ENCODE peak calls at places on chromosomes 11 and 22, in six cellular contexts. I is GM23338, J is spleen, K is prostate gland, N is HCT116, F is GM12892. Y is an unnamed sample.

GRCh38 chr22:30605449-30606110 is 1.4 kb upstream of the TCN2 start:
- DNase-seq in I (peak), J (no peak), K (peak), N (peak), F (no peak), Y (no peak)

GRCh38 chr11:8832571-8833260 is 78.3 kb upstream of the AKIP1 start:
- DNase-seq in I (peak), J (no peak), K (no peak), N (no peak), F (peak), Y (peak)

GRCh38 chr11:120363436-120363835 is 27.2 kb downstream of the ARHGEF12 start:
- DNase-seq in I (no peak), J (no peak), K (no peak), N (no peak), F (no peak), Y (no peak)

GRCh38 chr11:78138694-78139421 is 568 bp downstream of the ALG8 start:
- DNase-seq in I (peak), J (no peak), K (no peak), N (peak), F (no peak), Y (no peak)

GRCh38 chr11:61173456-61173855 is 12.2 kb upstream of the VPS37C start:
- DNase-seq in I (no peak), J (no peak), K (no peak), N (no peak), F (no peak), Y (no peak)

GRCh38 chr11:69832561-69833413 is 13.6 kb upstream of the FGF3 start:
- DNase-seq in I (peak), J (peak), K (no peak), N (no peak), F (peak), Y (peak)

GRCh38 chr11:78649361-78650215 is 74.9 kb upstream of the NARS2 start:
- DNase-seq in I (no peak), J (no peak), K (no peak), N (no peak), F (no peak), Y (no peak)

GRCh38 chr11:78414321-78415051 is 3.1 kb downstream of the GAB2 start:
- DNase-seq in I (peak), J (no peak), K (no peak), N (no peak), F (no peak), Y (no peak)

GRCh38 chr22:27880778-27881394 is 38.2 kb downstream of the PITPNB start:
- DNase-seq in I (peak), J (no peak), K (peak), N (peak), F (no peak), Y (no peak)

GRCh38 chr11:94519478-94520084 is 7.3 kb downstream of the C11orf97 start:
- DNase-seq in I (peak), J (no peak), K (no peak), N (peak), F (no peak), Y (no peak)

GRCh38 chr11:111123463-111124398 is 121.8 kb upstream of the POU2AF2 start:
- DNase-seq in I (no peak), J (no peak), K (no peak), N (no peak), F (no peak), Y (no peak)

GRCh38 chr22:23837496-23837859 is 1.3 kb downstream of the DERL3 start:
- DNase-seq in I (no peak), J (peak), K (no peak), N (no peak), F (no peak), Y (no peak)

GRCh38 chr22:41382098-41382578 is 396 bp downstream of the TEF start:
- DNase-seq in I (peak), J (no peak), K (peak), N (no peak), F (peak), Y (peak)

GRCh38 chr11:120985718-120986569 is 38.0 kb upstream of the TBCEL start:
- DNase-seq in I (peak), J (peak), K (peak), N (no peak), F (peak), Y (no peak)

GRCh38 chr11:35583126-35583525 is 35.1 kb upstream of the FJX1 start:
- DNase-seq in I (no peak), J (no peak), K (no peak), N (no peak), F (no peak), Y (no peak)

GRCh38 chr11:120268686-120269085 is 28.7 kb downstream of the POU2F3 start:
- DNase-seq in I (no peak), J (no peak), K (no peak), N (no peak), F (no peak), Y (no peak)

GRCh38 chr11:12271826-12272366 is 105.5 kb upstream of the PARVA start:
- DNase-seq in I (no peak), J (no peak), K (no peak), N (no peak), F (no peak), Y (no peak)

GRCh38 chr11:43410394-43410793 is 51.7 kb downstream of the TTC17 start:
- DNase-seq in I (no peak), J (no peak), K (no peak), N (no peak), F (no peak), Y (no peak)

GRCh38 chr22:23237841-23238240 is 57.5 kb downstream of the BCR start:
- DNase-seq in I (no peak), J (no peak), K (no peak), N (no peak), F (no peak), Y (no peak)

GRCh38 chr11:19368726-19369364 is 128.1 kb upstream of the E2F8 start:
- DNase-seq in I (no peak), J (no peak), K (no peak), N (no peak), F (no peak), Y (no peak)

GRCh38 chr11:128451651-128452470 is 135.5 kb downstream of the ETS1 start:
- DNase-seq in I (peak), J (peak), K (no peak), N (no peak), F (no peak), Y (peak)

GRCh38 chr22:23305922-23306374 is 125.6 kb downstream of the BCR start:
- DNase-seq in I (no peak), J (peak), K (peak), N (no peak), F (no peak), Y (peak)

GRCh38 chr11:80443177-80443576 is 1002.3 kb upstream of the TENM4 start:
- DNase-seq in I (no peak), J (no peak), K (no peak), N (no peak), F (no peak), Y (no peak)

GRCh38 chr22:26553056-26553752 is 36.7 kb downstream of the TPST2 start:
- DNase-seq in I (no peak), J (no peak), K (no peak), N (no peak), F (no peak), Y (no peak)

GRCh38 chr22:32883131-32883530 is 81.6 kb downstream of the TIMP3 start:
- DNase-seq in I (no peak), J (no peak), K (no peak), N (no peak), F (no peak), Y (no peak)

GRCh38 chr11:15198284-15198683 is 83.6 kb downstream of the INSC start:
- DNase-seq in I (no peak), J (no peak), K (no peak), N (no peak), F (no peak), Y (no peak)

GRCh38 chr11:48001438-48002021 is 21.2 kb downstream of the PTPRJ start:
- DNase-seq in I (no peak), J (peak), K (peak), N (no peak), F (no peak), Y (no peak)

GRCh38 chr11:134644489-134645456 is 232.7 kb upstream of the B3GAT1 start:
- DNase-seq in I (no peak), J (peak), K (no peak), N (no peak), F (no peak), Y (no peak)

GRCh38 chr11:58024601-58025091 is 965 bp downstream of the OR9Q1 start:
- DNase-seq in I (no peak), J (no peak), K (peak), N (no peak), F (no peak), Y (no peak)

GRCh38 chr11:72821920-72822799 is 7.9 kb downstream of the ATG16L2 start:
- DNase-seq in I (peak), J (peak), K (peak), N (peak), F (peak), Y (peak)

GRCh38 chr11:86245369-86246292 is 1.1 kb downstream of the EED start:
- DNase-seq in I (peak), J (peak), K (no peak), N (no peak), F (no peak), Y (no peak)

GRCh38 chr11:79189604-79190003 is 251.2 kb downstream of the TENM4 start:
- DNase-seq in I (no peak), J (no peak), K (peak), N (no peak), F (no peak), Y (no peak)

GRCh38 chr11:134331565-134332188 is at the start of gene GLB1L2:
- DNase-seq in I (peak), J (peak), K (peak), N (peak), F (peak), Y (peak)

GRCh38 chr11:8382436-8383053 is 118.9 kb upstream of the LMO1 start:
- DNase-seq in I (no peak), J (no peak), K (no peak), N (no peak), F (no peak), Y (no peak)

GRCh38 chr22:49966041-49966715 is 5.6 kb downstream of the PIM3 start:
- DNase-seq in I (no peak), J (peak), K (no peak), N (no peak), F (no peak), Y (peak)

GRCh38 chr22:49965291-49966040 is 4.9 kb downstream of the PIM3 start:
- DNase-seq in I (no peak), J (peak), K (no peak), N (no peak), F (no peak), Y (peak)

GRCh38 chr22:49967333-49968241 is 7.0 kb downstream of the PIM3 start:
- DNase-seq in I (no peak), J (peak), K (peak), N (no peak), F (peak), Y (peak)

GRCh38 chr22:49968313-49968830 is 7.8 kb downstream of the PIM3 start:
- DNase-seq in I (no peak), J (peak), K (no peak), N (no peak), F (no peak), Y (peak)

DNA sequence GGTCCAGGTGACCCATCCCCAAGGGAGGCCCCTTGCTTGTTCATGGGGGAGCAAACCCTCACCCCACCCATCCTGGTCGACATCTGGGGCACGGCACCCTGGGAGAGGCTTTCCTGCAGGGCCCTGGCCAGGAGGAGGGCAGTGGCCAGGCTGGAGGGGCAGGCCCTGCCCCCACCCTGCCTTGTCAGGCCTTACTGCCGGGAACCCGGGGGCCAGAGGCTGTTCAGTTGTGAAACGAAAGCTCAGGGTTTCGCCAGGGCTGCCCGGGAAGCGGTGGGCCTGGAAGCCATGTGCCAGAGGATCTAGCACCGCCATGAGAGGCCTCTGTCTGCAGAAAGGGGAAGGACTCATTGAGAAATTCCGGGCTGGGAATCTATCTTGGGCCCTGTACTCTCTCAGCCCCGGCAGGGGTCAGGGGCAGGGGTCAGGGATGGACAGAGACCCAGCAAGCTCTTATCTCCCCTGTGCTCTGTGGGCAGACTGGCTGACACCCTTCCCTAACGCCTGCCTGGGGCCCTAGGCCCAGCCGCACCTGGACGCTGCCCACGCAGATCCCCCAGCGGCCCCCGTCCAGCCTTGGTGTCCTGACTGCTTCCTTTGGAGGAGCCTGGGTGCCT is 6.3 kb downstream of the PIM3 start:
- DNase-seq in I (no peak), J (peak), K (no peak), N (no peak), F (no peak), Y (peak)
- TF ChIP-seq POLR2AphosphoS5 in I (no peak), J (peak), K (no peak), N (no peak), F (no peak), Y (peak)

DNA sequence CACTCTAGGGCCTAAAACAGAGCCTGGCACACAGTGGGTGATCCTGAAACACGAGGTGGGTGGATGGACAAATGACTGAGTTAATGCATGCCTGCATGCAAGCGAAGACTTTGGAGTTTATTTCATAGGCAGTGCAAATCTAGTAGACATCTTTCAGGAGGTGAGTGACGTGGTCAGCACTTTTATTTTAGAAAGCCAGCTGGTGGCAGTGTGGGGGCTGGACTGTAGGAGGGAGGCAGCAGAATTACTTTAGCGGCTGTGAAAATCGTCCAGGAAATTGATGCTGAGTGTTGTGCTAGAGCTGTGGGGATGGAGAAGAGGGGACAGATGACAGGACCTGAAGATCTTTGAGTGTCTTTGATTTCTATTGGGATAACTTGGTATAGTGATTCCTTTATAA is 47.1 kb downstream of the BMAL1 start:
- DNase-seq in I (no peak), J (no peak), K (no peak), N (no peak), F (no peak), Y (no peak)
- TF ChIP-seq POLR2AphosphoS5 in I (no peak), J (no peak), K (no peak), N (no peak), F (no peak), Y (no peak)

DNA sequence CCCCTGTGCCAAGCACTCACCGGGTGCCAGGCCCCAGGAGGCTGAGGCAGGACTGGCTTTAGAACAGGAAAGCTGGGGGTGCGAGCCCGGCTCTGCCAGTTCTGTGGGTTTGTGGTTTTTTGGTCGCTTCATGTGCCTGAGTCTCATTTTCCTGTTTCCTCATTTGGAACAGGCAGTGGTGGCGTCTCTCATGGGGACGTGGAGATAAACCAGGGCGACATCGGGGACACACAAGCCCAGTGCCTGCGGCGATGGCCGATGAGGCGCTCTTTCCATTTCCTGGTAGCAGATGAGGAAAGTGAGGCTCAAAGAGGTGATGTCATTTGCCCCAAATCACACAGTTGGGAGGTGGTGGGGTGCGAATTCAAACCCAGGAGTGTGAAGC is 20.8 kb upstream of the CHKA start:
- DNase-seq in I (no peak), J (no peak), K (peak), N (no peak), F (no peak), Y (no peak)
- TF ChIP-seq POLR2AphosphoS5 in I (no peak), J (no peak), K (peak), N (no peak), F (no peak), Y (no peak)

DNA sequence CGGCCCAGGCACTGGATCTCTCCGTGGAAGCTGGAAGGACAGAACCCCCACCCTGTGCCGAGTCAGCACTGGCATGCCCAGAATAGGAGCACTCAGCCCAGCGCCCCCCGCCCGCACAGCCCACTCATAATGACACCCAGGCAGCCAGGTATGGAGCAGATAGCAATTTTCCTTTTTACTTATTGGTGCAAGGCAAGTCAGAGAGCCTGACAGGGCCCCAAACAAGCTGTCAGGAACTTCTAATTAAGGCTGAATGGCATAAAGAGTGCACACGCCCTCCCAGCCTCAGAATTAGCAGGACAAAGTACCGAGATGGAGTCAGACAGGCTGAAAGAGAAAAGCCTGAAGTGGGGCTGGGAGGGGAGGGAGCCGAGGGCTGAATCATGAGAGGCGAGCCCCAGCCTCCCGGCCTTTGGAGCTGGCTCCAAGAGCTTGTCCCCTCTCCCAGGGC is 76.9 kb downstream of the DSCAML1 start:
- DNase-seq in I (peak), J (no peak), K (no peak), N (no peak), F (no peak), Y (no peak)
- TF ChIP-seq POLR2AphosphoS5 in I (no peak), J (no peak), K (no peak), N (no peak), F (no peak), Y (no peak)

DNA sequence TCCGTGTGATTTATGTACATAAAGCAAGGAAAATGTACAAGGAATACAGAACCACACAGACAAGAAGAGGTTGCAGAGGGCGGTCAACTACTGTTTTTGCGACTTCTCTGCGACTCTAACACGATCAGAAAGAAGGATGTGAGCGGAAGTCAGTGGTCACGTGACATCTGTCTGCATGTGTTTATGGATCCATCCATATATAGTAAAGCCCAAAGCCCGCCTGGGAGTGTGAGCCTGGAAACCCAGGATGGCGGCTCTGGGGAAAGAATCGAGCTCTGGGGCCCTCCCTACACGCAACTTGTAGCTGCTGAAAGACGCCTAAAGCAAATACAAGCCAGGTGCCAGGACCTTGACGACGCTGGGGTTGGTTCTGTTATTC is 8.8 kb downstream of the OSBPL5 start:
- DNase-seq in I (no peak), J (peak), K (no peak), N (no peak), F (no peak), Y (no peak)
- TF ChIP-seq POLR2AphosphoS5 in I (no peak), J (no peak), K (peak), N (no peak), F (no peak), Y (no peak)

DNA sequence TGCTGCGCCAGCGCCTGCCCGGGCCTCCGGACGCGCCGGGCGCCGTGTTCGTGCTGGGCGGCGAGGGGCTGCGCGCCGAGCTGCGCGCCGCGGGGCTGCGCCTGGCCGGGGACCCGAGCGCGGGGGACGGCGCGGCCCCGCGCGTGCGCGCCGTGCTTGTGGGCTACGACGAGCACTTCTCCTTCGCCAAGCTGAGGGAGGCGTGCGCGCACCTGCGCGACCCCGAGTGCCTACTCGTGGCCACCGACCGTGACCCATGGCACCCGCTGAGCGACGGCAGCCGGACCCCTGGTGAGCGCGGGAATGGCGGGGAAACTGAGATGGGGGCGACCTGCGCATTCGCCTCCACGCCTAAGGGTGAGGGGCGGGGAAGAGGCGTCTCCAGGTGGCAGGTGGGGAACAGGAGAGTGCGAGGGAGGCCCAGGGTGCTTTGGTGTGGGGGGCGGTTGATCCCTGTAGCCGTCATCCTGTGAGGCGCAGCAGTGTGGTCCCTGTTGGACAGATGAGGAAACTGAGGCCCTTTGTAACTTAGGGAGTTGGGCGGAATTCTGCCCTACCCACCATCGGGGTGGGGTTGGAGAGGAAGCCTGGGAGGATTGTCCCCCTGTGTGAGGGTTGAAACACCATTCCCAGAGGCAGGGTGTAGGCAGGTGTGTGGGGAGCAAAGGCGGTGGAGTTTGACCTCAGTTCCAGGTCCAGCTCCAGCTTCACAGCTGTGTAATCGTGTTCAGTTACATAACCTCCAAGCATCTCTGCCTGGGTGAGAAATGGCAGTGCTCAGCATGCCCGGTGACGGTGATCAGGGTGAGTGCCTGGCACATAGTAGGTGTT is 758 bp downstream of the PDXP start:
- DNase-seq in I (no peak), J (peak), K (no peak), N (no peak), F (no peak), Y (no peak)
- TF ChIP-seq POLR2AphosphoS5 in I (no peak), J (no peak), K (no peak), N (no peak), F (no peak), Y (no peak)

Y was measured in suprapubic skin.